ENCODE peak calls at places on chromosomes 6 and 20, in nine cellular contexts. E, R, L, I, T, J, S, D and U are unnamed samples.

GRCh38 chr6:159852877-159853276 is 37.9 kb upstream of the MAS1 start:
- DNase-seq in E (no peak), R (peak), L (no peak), I (no peak), T (no peak), J (no peak), S (no peak), D (peak), U (no peak)

GRCh38 chr20:4046311-4046924 is 31.1 kb upstream of the RNF24 start:
- DNase-seq in E (no peak), R (no peak), L (no peak), I (no peak), T (no peak), J (no peak), S (no peak), D (no peak), U (no peak)

GRCh38 chr6:89081423-89082322 is 1.1 kb downstream of the PNRC1 start:
- DNase-seq in E (peak), R (peak), L (peak), I (peak), T (peak), J (peak), S (peak), D (peak), U (peak)

GRCh38 chr6:158039571-158040050 is 57.9 kb downstream of the SYNJ2 start:
- DNase-seq in E (no peak), R (no peak), L (no peak), I (no peak), T (peak), J (no peak), S (no peak), D (no peak), U (no peak)

GRCh38 chr6:33459226-33459625 is 4.8 kb downstream of the ZBTB9 start:
- DNase-seq in E (no peak), R (no peak), L (no peak), I (no peak), T (no peak), J (no peak), S (no peak), D (no peak), U (no peak)

GRCh38 chr6:141488466-141488865 is 644.3 kb upstream of the GJE1 start:
- DNase-seq in E (no peak), R (no peak), L (no peak), I (peak), T (no peak), J (no peak), S (no peak), D (peak), U (no peak)

GRCh38 chr6:153032255-153032882 is 29.9 kb upstream of the MTRF1L start:
- DNase-seq in E (peak), R (peak), L (no peak), I (no peak), T (no peak), J (peak), S (no peak), D (peak), U (no peak)

GRCh38 chr6:27541932-27542297 is 69.0 kb upstream of the ZNF184 start:
- DNase-seq in E (no peak), R (no peak), L (no peak), I (no peak), T (no peak), J (no peak), S (no peak), D (no peak), U (no peak)

GRCh38 chr6:111890981-111891380 is 17.7 kb upstream of the FYN start:
- DNase-seq in E (no peak), R (no peak), L (no peak), I (no peak), T (no peak), J (no peak), S (no peak), D (no peak), U (no peak)

GRCh38 chr6:3819161-3820110 is 29.7 kb upstream of the FAM50B start:
- DNase-seq in E (no peak), R (no peak), L (no peak), I (no peak), T (no peak), J (no peak), S (no peak), D (no peak), U (no peak)

GRCh38 chr6:3326179-3326971 is 67.6 kb downstream of the PSMG4 start:
- DNase-seq in E (no peak), R (no peak), L (no peak), I (no peak), T (no peak), J (peak), S (no peak), D (no peak), U (no peak)

GRCh38 chr20:35952480-35953410 is 1.6 kb downstream of the SCAND1 start:
- DNase-seq in E (peak), R (peak), L (no peak), I (no peak), T (no peak), J (peak), S (no peak), D (peak), U (no peak)

GRCh38 chr6:143698329-143698728 is 20.6 kb downstream of the PHACTR2 start:
- DNase-seq in E (no peak), R (no peak), L (no peak), I (no peak), T (no peak), J (no peak), S (no peak), D (no peak), U (no peak)

GRCh38 chr6:124099520-124099919 is 295.9 kb downstream of the NKAIN2 start:
- DNase-seq in E (no peak), R (no peak), L (no peak), I (no peak), T (no peak), J (peak), S (no peak), D (no peak), U (no peak)

GRCh38 chr6:132814716-132815570 is 574 bp downstream of the RPS12 start:
- DNase-seq in E (peak), R (no peak), L (no peak), I (no peak), T (no peak), J (peak), S (no peak), D (peak), U (no peak)

GRCh38 chr6:106790146-106790770 is 160.9 kb downstream of the QRSL1 start:
- DNase-seq in E (no peak), R (no peak), L (no peak), I (no peak), T (no peak), J (no peak), S (no peak), D (no peak), U (no peak)

GRCh38 chr6:43575105-43575771 is 600 bp downstream of the XPO5 start:
- DNase-seq in E (no peak), R (peak), L (peak), I (no peak), T (no peak), J (peak), S (no peak), D (peak), U (no peak)

GRCh38 chr6:43910149-43910637 is 140.2 kb downstream of the VEGFA start:
- DNase-seq in E (no peak), R (no peak), L (no peak), I (no peak), T (no peak), J (no peak), S (no peak), D (no peak), U (no peak)

GRCh38 chr20:62611794-62612193 is 30.5 kb upstream of the SLCO4A1 start:
- DNase-seq in E (no peak), R (no peak), L (no peak), I (no peak), T (no peak), J (no peak), S (no peak), D (no peak), U (no peak)

GRCh38 chr6:159728552-159728951 is 1.2 kb downstream of the WTAP start:
- DNase-seq in E (no peak), R (peak), L (no peak), I (no peak), T (no peak), J (peak), S (no peak), D (no peak), U (no peak)

GRCh38 chr20:53621482-53622246 is 28.0 kb upstream of the ZNF217 start:
- DNase-seq in E (peak), R (peak), L (no peak), I (no peak), T (peak), J (peak), S (no peak), D (no peak), U (no peak)

GRCh38 chr6:30543824-30544223 is 12.5 kb downstream of the GNL1 start:
- DNase-seq in E (no peak), R (no peak), L (no peak), I (no peak), T (no peak), J (no peak), S (no peak), D (no peak), U (no peak)

GRCh38 chr6:43276180-43277082 is 21.6 kb upstream of the SLC22A7 start:
- DNase-seq in E (no peak), R (no peak), L (no peak), I (no peak), T (no peak), J (no peak), S (no peak), D (no peak), U (no peak)

GRCh38 chr6:21856844-21857243 is 263.3 kb downstream of the SOX4 start:
- DNase-seq in E (no peak), R (peak), L (no peak), I (no peak), T (no peak), J (no peak), S (no peak), D (peak), U (no peak)

GRCh38 chr20:57485770-57486169 is 39.2 kb downstream of the CTCFL start:
- DNase-seq in E (no peak), R (no peak), L (no peak), I (no peak), T (no peak), J (no peak), S (no peak), D (no peak), U (no peak)

GRCh38 chr6:93300661-93301060 is 118.7 kb downstream of the EPHA7 start:
- DNase-seq in E (no peak), R (no peak), L (no peak), I (no peak), T (no peak), J (no peak), S (no peak), D (no peak), U (no peak)

GRCh38 chr20:14830899-14831298 is 493.5 kb upstream of the FLRT3 start:
- DNase-seq in E (no peak), R (no peak), L (no peak), I (no peak), T (no peak), J (no peak), S (no peak), D (no peak), U (peak)